ENCODE peak calls at places on chromosomes 2 and 18, in four cellular contexts. I is CD8-positive, alpha-beta memory T cell; A is T-cell; R is upper lobe of right lung. E is an unnamed sample.

GRCh38 chr2:88753833-88754584 is 62.5 kb downstream of the RPIA start:
- DNase-seq in I (no peak), R (no peak), A (peak), E (no peak)

GRCh38 chr2:171434671-171434980 is 600 bp downstream of the DCAF17 start:
- DNase-seq in A (no peak), I (no peak), R (no peak), E (no peak)

GRCh38 chr2:112175333-112175732 is 37.1 kb downstream of the FBLN7 start:
- DNase-seq in A (no peak), R (no peak), I (no peak), E (no peak)

GRCh38 chr2:68643011-68643873 is at the start of gene PROKR1:
- DNase-seq in A (no peak), R (peak), I (no peak), E (no peak)

GRCh38 chr18:67586101-67586500 is 69.6 kb upstream of the DSEL start:
- DNase-seq in R (no peak), I (no peak), A (no peak), E (no peak)

GRCh38 chr18:9617006-9617542 is 2.7 kb upstream of the PPP4R1 start:
- DNase-seq in R (no peak), A (no peak), I (no peak), E (no peak)

GRCh38 chr18:38539373-38539772 is 973.8 kb upstream of the CELF4 start:
- DNase-seq in I (no peak), A (no peak), R (no peak), E (no peak)

GRCh38 chr2:239522740-239523119 is 121.9 kb upstream of the HDAC4 start:
- DNase-seq in I (no peak), R (no peak), A (no peak), E (no peak)

GRCh38 chr18:32018331-32019250 is at the start of gene RNF125:
- DNase-seq in I (peak), A (peak), R (peak), E (peak)

E was measured in T-helper 1 cell.